ENCODE peak calls at places on chromosomes 12 and 14, in seven cellular contexts. R is GM20000, N is trophoblast cell, J is psoas muscle, L is mesothelial cell of epicardium, S is NT2/D1, C is SK-N-DZ. X is an unnamed sample.

GRCh38 chr14:78070344-78070743 is 99.8 kb upstream of the NRXN3 start:
- DNase-seq in R (no peak), N (no peak), J (no peak), L (no peak), S (no peak), C (no peak), X (no peak)

GRCh38 chr12:117125275-117125613 is 26.0 kb upstream of the TESC start:
- DNase-seq in R (no peak), N (peak; percentile 30), J (no peak), L (no peak), S (no peak), C (no peak), X (no peak)

GRCh38 chr14:61459229-61459628 is 137.8 kb downstream of the PRKCH start:
- DNase-seq in R (no peak), N (no peak), J (no peak), L (no peak), S (no peak), C (no peak), X (no peak)

GRCh38 chr14:24269910-24270536 is 1.4 kb downstream of the RABGGTA start:
- DNase-seq in R (no peak), N (no peak), J (no peak), L (no peak), S (no peak), C (no peak), X (no peak)

GRCh38 chr14:53953828-53954550 is 2.6 kb downstream of the BMP4 start:
- DNase-seq in R (no peak), N (peak; percentile 47), J (peak; percentile 72), L (peak; percentile 59), S (no peak), C (no peak), X (no peak)

GRCh38 chr14:70906785-70907171 is 481 bp upstream of the PCNX1 start:
- DNase-seq in R (no peak), N (peak; percentile 43), J (no peak), L (no peak), S (no peak), C (no peak), X (no peak)

GRCh38 chr14:53532871-53533270 is 379.7 kb upstream of the DDHD1 start:
- DNase-seq in R (no peak), N (no peak), J (no peak), L (no peak), S (no peak), C (no peak), X (no peak)

GRCh38 chr12:14442221-14442881 is 76.9 kb downstream of the ATF7IP start:
- DNase-seq in R (no peak), N (no peak), J (no peak), L (no peak), S (no peak), C (no peak), X (no peak)

GRCh38 chr12:19127270-19127669 is 2.3 kb upstream of the PLEKHA5 start:
- DNase-seq in R (no peak), N (no peak), J (no peak), L (no peak), S (no peak), C (no peak), X (no peak)

GRCh38 chr12:82176016-82176415 is 182.2 kb downstream of the CCDC59 start:
- DNase-seq in R (no peak), N (no peak), J (no peak), L (no peak), S (no peak), C (no peak), X (no peak)

GRCh38 chr12:127487031-127487430 is 779.9 kb upstream of the TMEM132C start:
- DNase-seq in R (no peak), N (no peak), J (no peak), L (no peak), S (no peak), C (no peak), X (no peak)

GRCh38 chr12:18556081-18556645 is 181.6 kb downstream of the PLCZ1 start:
- DNase-seq in R (no peak), N (peak; percentile 77), J (no peak), L (no peak), S (no peak), C (no peak), X (no peak)

GRCh38 chr12:122873540-122873939 is 22.4 kb downstream of the VPS37B start:
- DNase-seq in R (no peak), N (peak; percentile 45), J (no peak), L (no peak), S (no peak), C (no peak), X (no peak)

GRCh38 chr12:83958997-83959396 is 953.6 kb downstream of the SLC6A15 start:
- DNase-seq in R (no peak), N (no peak), J (no peak), L (no peak), S (no peak), C (no peak), X (no peak)

GRCh38 chr12:24698972-24699371 is 249.9 kb downstream of the BCAT1 start:
- DNase-seq in R (no peak), N (no peak), J (no peak), L (no peak), S (no peak), C (no peak), X (no peak)

GRCh38 chr12:95582230-95583058 is 31.2 kb upstream of the USP44 start:
- DNase-seq in R (no peak), N (peak; percentile 48), J (no peak), L (no peak), S (peak; percentile 18), C (peak; percentile 13), X (no peak)

GRCh38 chr14:81710232-81710845 is 176.7 kb upstream of the SEL1L start:
- DNase-seq in R (peak; percentile 18), N (peak; percentile 43), J (no peak), L (no peak), S (peak; percentile 16), C (peak; percentile 71), X (no peak)